ENCODE peak calls at places on chromosomes 1 and 21, in four cellular contexts. S is H1, U is GM12878, D is K562. J is an unnamed sample.

GRCh38 chr1:22494943-22495579 is 43.4 kb downstream of the ZBTB40 start:
- DNase-seq in S (no peak), U (no peak), D (no peak), J (no peak)

GRCh38 chr1:2921970-2922686 is 99.1 kb upstream of the ACTRT2 start:
- DNase-seq in S (no peak), U (no peak), D (peak; percentile 11), J (peak; percentile 4)

GRCh38 chr1:29858646-29859045 is 622.3 kb downstream of the PTPRU start:
- DNase-seq in S (no peak), U (no peak), D (no peak), J (no peak)

GRCh38 chr21:26865857-26866256 is 20.6 kb upstream of the ADAMTS1 start:
- DNase-seq in S (no peak), U (no peak), D (no peak), J (no peak)

GRCh38 chr1:209432443-209432825 is 151.1 kb upstream of the CAMK1G start:
- DNase-seq in S (no peak), U (no peak), D (no peak), J (no peak)

GRCh38 chr21:33024278-33025103 is 1.2 kb upstream of the OLIG2 start:
- DNase-seq in S (no peak), U (no peak), D (no peak), J (no peak)

GRCh38 chr1:117067528-117068370 is 7.6 kb downstream of the TTF2 start:
- DNase-seq in S (no peak), U (peak; percentile 28), D (peak; percentile 76), J (peak; percentile 18)

GRCh38 chr1:24925082-24925779 is 4.8 kb downstream of the RUNX3 start:
- DNase-seq in S (no peak), U (peak; percentile 68), D (no peak), J (no peak)

GRCh38 chr1:204266504-204267034 is 52.8 kb upstream of the GOLT1A start:
- DNase-seq in S (no peak), U (no peak), D (no peak), J (no peak)

GRCh38 chr1:9075023-9075422 is 5.6 kb upstream of the SLC2A5 start:
- DNase-seq in S (no peak), U (peak; percentile 27), D (no peak), J (no peak)

GRCh38 chr1:205582471-205583291 is 49.1 kb downstream of the ELK4 start:
- DNase-seq in S (no peak), U (no peak), D (no peak), J (no peak)

GRCh38 chr1:226603976-226604845 is 55.6 kb downstream of the STUM start:
- DNase-seq in S (peak; percentile 50), U (no peak), D (no peak), J (no peak)

GRCh38 chr1:245855846-245856730 is 651.0 kb downstream of the SMYD3 start:
- DNase-seq in S (no peak), U (no peak), D (no peak), J (no peak)

GRCh38 chr1:26922201-26922729 is 722 bp downstream of the NUDC start:
- DNase-seq in S (no peak), U (no peak), D (peak; percentile 62), J (no peak)

GRCh38 chr21:41510500-41510899 is 2.5 kb upstream of the TMPRSS2 start:
- DNase-seq in S (no peak), U (no peak), D (no peak), J (no peak)
- TF ChIP-seq POLR2A in S (no peak), U (no peak), D (no peak), J (no peak)

GRCh38 chr1:32828341-32828740 is 10.9 kb downstream of the S100PBP start:
- DNase-seq in S (no peak), U (no peak), D (no peak), J (no peak)
- H3K36me3 ChIP-seq in S (peaks cover 14% of the 10 kb centered on the region), U (peaks cover 3% of the 10 kb centered on the region), D (peaks cover 85% of the 10 kb centered on the region), J (peaks cover 45% of the 10 kb centered on the region)

GRCh38 chr1:62076286-62076685 is 118.4 kb upstream of the L1TD1 start:
- DNase-seq in S (no peak), U (no peak), D (peak; percentile 27), J (peak; percentile 71)
- TF ChIP-seq EGR1 in S (no peak), U (no peak), D (no peak), J (no peak)

GRCh38 chr1:1616045-1616821 is 933 bp downstream of the MIB2 start:
- DNase-seq in S (no peak), U (no peak), D (peak; percentile 23), J (no peak)

GRCh38 chr1:1613509-1614082 is 1.7 kb upstream of the MIB2 start:
- DNase-seq in S (no peak), U (no peak), D (peak; percentile 68), J (no peak)

GRCh38 chr1:1615256-1616044 is at the start of gene MIB2:
- DNase-seq in S (peak; percentile 97), U (peak; percentile 87), D (peak; percentile 99), J (peak; percentile 95)

GRCh38 chr1:1614954-1615255 is 395 bp upstream of the MIB2 start:
- DNase-seq in S (no peak), U (no peak), D (no peak), J (no peak)

GRCh38 chr1:1614204-1614953 is 921 bp upstream of the MIB2 start:
- DNase-seq in S (no peak), U (no peak), D (peak; percentile 91), J (no peak)
- TF ChIP-seq POLR2A in S (no peak), U (no peak), D (no peak), J (no peak)

GRCh38 chr1:78408830-78409229 is 81.9 kb upstream of the PTGFR start:
- DNase-seq in S (no peak), U (no peak), D (no peak), J (no peak)
- H3K36me3 ChIP-seq in S (no peaks in the 10 kb centered on the region), U (no peaks in the 10 kb centered on the region), D (no peaks in the 10 kb centered on the region), J (no peaks in the 10 kb centered on the region)

GRCh38 chr1:85839459-85839858 is 131.2 kb upstream of the ZNHIT6 start:
- DNase-seq in S (no peak), U (no peak), D (no peak), J (no peak)

GRCh38 chr1:85838238-85838637 is 130.0 kb upstream of the ZNHIT6 start:
- DNase-seq in S (no peak), U (peak; percentile 27), D (no peak), J (no peak)

GRCh38 chr1:85830837-85831236 is 122.6 kb upstream of the ZNHIT6 start:
- DNase-seq in S (no peak), U (no peak), D (no peak), J (no peak)

DNA sequence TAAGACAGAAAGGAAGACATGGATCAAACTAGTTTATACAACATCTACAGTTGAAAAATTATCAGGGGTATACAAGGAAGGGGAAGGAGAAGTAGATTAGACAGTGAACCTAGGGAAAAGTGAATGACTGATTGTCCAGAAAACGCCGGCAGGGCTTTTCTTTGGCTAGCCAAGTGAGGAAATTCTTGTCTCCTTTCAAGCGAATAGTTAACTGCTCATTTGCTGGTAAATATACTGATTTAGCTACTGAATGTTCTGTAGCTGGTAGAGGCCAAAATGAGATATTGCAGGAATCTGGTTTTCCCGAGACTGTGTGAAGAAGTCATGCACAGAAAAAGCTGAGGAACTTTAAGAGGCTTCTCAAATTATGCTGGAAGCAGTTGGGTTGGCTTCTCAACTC is 128.5 kb upstream of the ZNHIT6 start:
- DNase-seq in S (no peak), U (no peak), D (no peak), J (no peak)
- TF ChIP-seq EGR1 in S (no peak), U (no peak), D (no peak), J (no peak)

GRCh38 chr1:32247983-32248889 is 1.2 kb downstream of the FAM167B start:
- DNase-seq in S (peak; percentile 97), U (no peak), D (peak; percentile 92), J (no peak)

GRCh38 chr1:32250893-32251716 is at the start of gene LCK:
- DNase-seq in S (peak; percentile 55), U (no peak), D (no peak), J (no peak)

GRCh38 chr1:32246888-32247273 is at the start of gene FAM167B:
- DNase-seq in S (no peak), U (no peak), D (no peak), J (no peak)

GRCh38 chr1:32247452-32247851 is 430 bp downstream of the FAM167B start:
- DNase-seq in S (no peak), U (no peak), D (no peak), J (no peak)

DNA sequence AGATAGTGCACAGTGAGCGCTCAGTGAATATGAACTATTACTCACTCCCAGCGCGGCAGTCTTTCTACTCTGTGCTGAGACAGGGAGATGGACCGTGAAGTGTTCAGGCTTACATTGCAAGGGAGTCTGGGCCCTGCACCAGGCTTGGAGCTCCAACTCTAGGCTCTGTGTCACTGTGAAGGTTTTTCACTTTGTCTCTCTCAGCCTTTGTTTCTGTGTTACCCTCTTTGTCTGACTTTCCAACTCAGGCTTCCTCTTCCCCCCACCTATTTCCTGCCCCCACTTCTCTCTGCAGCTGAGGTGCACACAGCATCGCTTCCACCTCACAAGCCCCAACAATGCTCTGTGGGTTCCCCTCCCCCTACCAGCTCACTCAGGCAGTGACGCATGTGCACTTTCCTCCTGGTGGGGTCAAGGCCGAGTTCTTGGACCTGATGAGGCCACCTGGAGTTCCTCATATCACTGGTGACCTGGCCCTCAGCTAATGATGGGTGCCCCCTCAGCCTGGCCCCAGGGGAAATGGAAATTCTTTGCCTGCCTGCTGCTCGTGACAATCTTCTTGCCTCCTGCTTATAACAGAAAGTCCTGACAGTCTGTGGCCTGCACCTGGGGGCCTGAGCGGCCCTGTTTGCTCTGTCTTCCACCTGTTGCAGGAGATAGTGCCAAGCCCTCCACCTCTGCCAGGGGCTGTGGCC is 1.1 kb upstream of the LCK start:
- DNase-seq in S (no peak), U (peak; percentile 95), D (peak; percentile 60), J (no peak)
- TF ChIP-seq POLR2A in S (no peak), U (peak; percentile 75), D (no peak), J (no peak)

DNA sequence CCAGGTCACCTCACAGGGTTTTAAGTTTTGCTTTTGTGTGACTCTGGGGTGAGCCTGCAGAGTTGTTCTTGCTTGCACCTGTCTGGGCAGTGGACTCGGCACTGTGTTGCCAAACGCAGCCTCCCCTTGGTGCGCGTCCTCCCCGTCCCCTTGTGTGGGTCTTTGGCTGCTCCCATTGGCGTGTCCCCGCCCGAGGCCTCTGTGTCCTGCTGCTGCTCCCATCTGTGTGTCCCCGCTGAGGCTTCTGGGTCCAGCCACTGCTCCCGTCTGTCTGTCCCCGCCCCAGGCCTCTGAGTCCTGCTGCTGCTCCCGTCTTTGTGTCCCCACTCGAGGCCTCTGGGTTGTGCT is 62.7 kb downstream of the PCNT start:
- DNase-seq in S (no peak), U (no peak), D (no peak), J (no peak)
- H3K36me3 ChIP-seq in S (peaks cover 2% of the 10 kb centered on the region), U (peaks cover 46% of the 10 kb centered on the region), D (peaks cover 66% of the 10 kb centered on the region), J (peaks cover 13% of the 10 kb centered on the region)